ENCODE peak calls at places on chromosomes 2 and 18, in eight cellular contexts. S is spleen; B is Panc1; C is fibroblast of lung; R is CD8-positive, alpha-beta T cell; U is left lung; A is HAP-1; W is fibroblast of mammary gland. I is an unnamed sample.

GRCh38 chr2:222707689-222708273 is 36.3 kb downstream of the MOGAT1 start:
- DNase-seq in S (no peak), B (no peak), C (peak; percentile 32), R (no peak), U (no peak), A (no peak), W (peak; percentile 81), I (no peak)

GRCh38 chr2:44615950-44616518 is 254.3 kb downstream of the CAMKMT start:
- DNase-seq in S (no peak), B (no peak), C (no peak), R (no peak), U (no peak), A (no peak), W (no peak), I (no peak)

GRCh38 chr2:231308631-231309414 is 86.7 kb upstream of the B3GNT7 start:
- DNase-seq in S (no peak), B (no peak), C (no peak), R (no peak), U (no peak), A (no peak), W (peak; percentile 40), I (no peak)

GRCh38 chr2:9336534-9337354 is 86.6 kb downstream of the ITGB1BP1 start:
- DNase-seq in S (no peak), B (no peak), C (peak; percentile 95), R (no peak), U (no peak), A (peak; percentile 82), W (peak; percentile 97), I (peak; percentile 72)

GRCh38 chr18:31487251-31488015 is 10.5 kb upstream of the DSG2 start:
- DNase-seq in S (no peak), B (no peak), C (peak; percentile 67), R (no peak), U (no peak), A (no peak), W (peak; percentile 92), I (peak; percentile 66)

GRCh38 chr2:74843371-74844298 is 9.7 kb downstream of the HK2 start:
- DNase-seq in S (no peak), B (no peak), C (peak; percentile 88), R (no peak), U (no peak), A (no peak), W (peak; percentile 96), I (peak; percentile 65)

GRCh38 chr2:40127890-40128548 is 323.9 kb downstream of the SLC8A1 start:
- DNase-seq in S (no peak), B (no peak), C (peak; percentile 90), R (no peak), U (no peak), A (no peak), W (peak; percentile 77), I (peak; percentile 90)

GRCh38 chr18:11115268-11115667 is 34.1 kb downstream of the PIEZO2 start:
- DNase-seq in S (no peak), B (no peak), C (peak; percentile 73), R (no peak), U (no peak), A (no peak), W (no peak), I (no peak)

GRCh38 chr18:54222922-54223567 is 1.4 kb downstream of the MBD2 start:
- DNase-seq in S (no peak), B (no peak), C (no peak), R (peak; percentile 53), U (no peak), A (no peak), W (no peak), I (no peak)

GRCh38 chr2:161418715-161419337 is 2.7 kb downstream of the TBR1 start:
- DNase-seq in S (no peak), B (no peak), C (peak; percentile 20), R (no peak), U (no peak), A (peak; percentile 60), W (no peak), I (peak; percentile 75)

DNA sequence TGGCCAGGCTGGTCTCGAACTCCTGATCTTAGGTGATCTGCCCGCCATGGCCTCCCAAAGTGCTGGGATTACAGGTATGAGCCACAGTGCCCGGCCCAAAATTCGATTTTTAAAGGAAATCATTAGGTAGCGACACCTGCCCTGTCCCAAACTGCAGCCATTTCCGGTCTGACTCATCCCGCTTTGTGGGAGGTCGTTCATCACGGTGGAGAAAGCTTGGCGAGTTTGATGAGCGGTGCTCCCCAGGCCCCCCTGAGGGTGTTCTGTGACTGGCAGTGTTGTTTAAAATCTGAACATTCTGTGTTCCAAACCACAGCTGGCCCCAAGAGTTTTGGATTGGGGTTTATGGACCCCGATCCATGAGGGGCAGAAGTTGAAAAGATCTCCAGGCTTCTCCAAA is 53.0 kb upstream of the GLI2 start:
- DNase-seq in S (peak; percentile 50), B (no peak), C (no peak), R (no peak), U (no peak), A (no peak), W (peak; percentile 38), I (no peak)
- H3K4me3 ChIP-seq in S (no peak overlapping the region), B (no peak overlapping the region), C (no peak overlapping the region), R (no peak overlapping the region), U (no peak overlapping the region), A (no peak overlapping the region), W (no peak overlapping the region), I (no peak overlapping the region)

GRCh38 chr2:101893676-101894381 is 97.9 kb upstream of the IL1R2 start:
- DNase-seq in S (no peak), B (no peak), C (peak; percentile 24), R (no peak), U (no peak), A (no peak), W (no peak), I (no peak)
- H3K4me3 ChIP-seq in S (no peak overlapping the region), B (no peak overlapping the region), C (no peak overlapping the region), R (no peak overlapping the region), U (no peak overlapping the region), A (no peak overlapping the region), W (no peak overlapping the region), I (no peak overlapping the region)

GRCh38 chr2:233835230-233836186 is 18.8 kb downstream of the HJURP start:
- DNase-seq in S (peak; percentile 16), B (no peak), C (no peak), R (no peak), U (no peak), A (no peak), W (no peak), I (no peak)
- H3K4me3 ChIP-seq in S (no peak overlapping the region), B (no peak overlapping the region), C (no peak overlapping the region), R (no peak overlapping the region), U (no peak overlapping the region), A (no peak overlapping the region), W (no peak overlapping the region), I (no peak overlapping the region)

DNA sequence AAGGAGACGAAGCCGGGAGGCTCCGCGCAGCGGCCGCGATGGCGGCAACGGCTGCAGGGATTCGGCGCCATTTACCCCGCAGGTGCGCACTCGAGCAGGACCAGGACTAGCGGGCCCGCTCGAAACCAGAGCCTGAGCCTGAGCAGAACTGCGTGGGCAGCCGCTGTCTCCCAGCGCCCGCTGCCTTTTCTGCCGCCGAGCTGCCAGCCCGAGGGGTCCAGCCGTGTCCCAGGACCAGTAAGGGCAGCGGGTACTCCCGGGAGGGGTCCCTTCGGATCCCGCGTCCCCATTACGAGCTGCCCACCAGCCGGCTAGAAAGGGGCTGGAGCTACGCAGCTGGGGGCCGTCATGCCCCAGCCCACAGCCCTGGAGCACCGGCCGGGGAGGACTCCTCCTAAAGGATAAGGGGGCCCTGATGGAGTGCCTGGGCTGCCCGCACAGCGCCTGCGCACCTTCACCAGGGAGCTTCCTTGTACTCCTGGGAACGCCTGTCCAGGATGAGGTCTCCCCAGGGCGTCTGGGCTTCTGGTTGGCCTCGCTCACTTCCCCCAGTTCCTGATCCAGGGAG is 9.9 kb downstream of the ALPP start:
- DNase-seq in S (no peak), B (no peak), C (no peak), R (no peak), U (no peak), A (no peak), W (no peak), I (no peak)
- H3K4me3 ChIP-seq in S (no peak overlapping the region), B (no peak overlapping the region), C (no peak overlapping the region), R (no peak overlapping the region), U (no peak overlapping the region), A (no peak overlapping the region), W (no peak overlapping the region), I (no peak overlapping the region)

GRCh38 chr2:26846881-26847662 is 860 bp upstream of the DPYSL5 start:
- DNase-seq in S (no peak), B (no peak), C (no peak), R (no peak), U (no peak), A (peak; percentile 32), W (no peak), I (no peak)

GRCh38 chr2:26849056-26850001 is 1.4 kb downstream of the DPYSL5 start:
- DNase-seq in S (no peak), B (no peak), C (no peak), R (no peak), U (no peak), A (peak; percentile 86), W (no peak), I (no peak)

GRCh38 chr2:26850002-26850431 is 2.1 kb downstream of the DPYSL5 start:
- DNase-seq in S (no peak), B (no peak), C (no peak), R (no peak), U (no peak), A (peak; percentile 41), W (no peak), I (no peak)

GRCh38 chr2:26847663-26848335 is at the start of gene DPYSL5:
- DNase-seq in S (no peak), B (no peak), C (no peak), R (no peak), U (no peak), A (peak; percentile 94), W (no peak), I (no peak)

DNA sequence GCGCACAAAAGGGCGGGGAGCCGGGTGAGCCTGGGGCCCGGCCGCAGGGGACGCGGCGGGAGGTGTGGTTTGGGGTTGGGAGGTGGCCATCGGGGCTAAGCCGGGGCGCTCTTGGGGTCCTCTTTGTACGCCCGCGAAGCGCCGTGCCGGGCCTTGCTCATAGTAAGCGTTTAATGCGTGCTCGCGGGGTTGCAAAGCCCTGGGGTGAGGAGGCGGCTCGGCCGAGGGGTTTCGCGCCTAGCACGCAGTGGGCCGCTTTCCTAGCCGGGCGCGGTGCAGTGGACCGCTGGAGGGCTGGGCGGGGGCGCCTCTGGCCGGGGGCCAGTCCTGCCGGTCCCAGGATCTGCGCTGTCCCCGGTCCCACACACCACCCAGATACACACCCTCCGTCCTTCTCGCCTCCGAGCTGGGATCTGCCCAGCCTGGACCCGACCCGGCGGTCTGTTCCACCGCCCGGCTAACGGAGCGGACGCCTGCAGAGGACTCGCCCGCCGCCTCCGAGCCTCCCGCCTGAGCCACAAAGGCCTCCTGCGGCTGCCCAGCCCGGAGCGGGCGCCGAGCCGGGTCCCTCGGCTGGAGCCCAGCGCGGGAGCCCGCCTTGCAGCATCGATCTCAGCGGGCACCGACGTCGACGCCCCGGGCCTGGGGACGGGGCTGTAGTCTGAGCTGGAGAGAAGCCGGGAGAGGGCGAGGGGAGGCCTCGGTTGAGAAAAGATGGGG is 564 bp downstream of the DPYSL5 start:
- DNase-seq in S (no peak), B (no peak), C (no peak), R (no peak), U (no peak), A (peak; percentile 54), W (no peak), I (peak; percentile 38)
- H3K4me3 ChIP-seq in S (peak overlapping the region; percentile 45), B (peak overlapping the region; percentile 36), C (no peak overlapping the region), R (peak overlapping the region; percentile 43), U (no peak overlapping the region), A (peak overlapping the region; percentile 89), W (no peak overlapping the region), I (no peak overlapping the region)

I was measured in MG63.